ENCODE peak calls at places on chromosome X, in five cellular contexts. P, I, Y, O and E are unnamed samples.

GRCh38 chrX:110284159-110284558 is 33.7 kb downstream of the AMMECR1 start:
- DNase-seq in P (no peak), I (no peak), Y (no peak), O (no peak), E (no peak)

GRCh38 chrX:9342581-9343051 is 122.2 kb upstream of the TBL1X start:
- DNase-seq in P (peak; percentile 96), I (peak; percentile 80), Y (peak; percentile 26), O (no peak), E (peak; percentile 93)

GRCh38 chrX:14027511-14028019 is 2.1 kb downstream of the GEMIN8 start:
- DNase-seq in P (no peak), I (no peak), Y (no peak), O (peak; percentile 44), E (no peak)

GRCh38 chrX:17550011-17550410 is 175.0 kb downstream of the NHS start:
- DNase-seq in P (no peak), I (no peak), Y (no peak), O (no peak), E (no peak)

GRCh38 chrX:134396174-134396573 is 63.8 kb upstream of the HPRT1 start:
- DNase-seq in P (no peak), I (no peak), Y (no peak), O (peak; percentile 12), E (no peak)

GRCh38 chrX:108945883-108946523 is 209.6 kb upstream of the IRS4 start:
- DNase-seq in P (no peak), I (no peak), Y (no peak), O (no peak), E (no peak)

GRCh38 chrX:72169008-72169728 is 12.4 kb upstream of the PIN4 start:
- DNase-seq in P (no peak), I (no peak), Y (peak; percentile 4), O (no peak), E (no peak)

GRCh38 chrX:48468247-48468671 is 1.8 kb downstream of the SLC38A5 start:
- DNase-seq in P (no peak), I (peak; percentile 46), Y (peak; percentile 22), O (peak; percentile 52), E (no peak)

GRCh38 chrX:9495496-9495895 is 30.6 kb downstream of the TBL1X start:
- DNase-seq in P (no peak), I (no peak), Y (no peak), O (no peak), E (no peak)

GRCh38 chrX:1239681-1240142 is 27.3 kb upstream of the CRLF2 start:
- DNase-seq in P (peak; percentile 87), I (peak; percentile 49), Y (no peak), O (peak; percentile 73), E (peak; percentile 92)